ENCODE peak calls at places on chromosome 7, in ten cellular contexts. K is lung microvascular endothelial cell; R is adrenal gland; F is caudate nucleus; I is AG08396; S is effector memory CD8-positive, alpha-beta T cell; O is RWPE1; M is stimulated activated CD4-positive, alpha-beta T cell treated with anti-CD3 and anti-CD28 coated beads, Interleukin-2, amount 100 ng/mL, for 48 hours; Q is left cardiac atrium; C is GM12891. L is an unnamed sample.

GRCh38 chr7:14690075-14690474 is 212.5 kb downstream of the DGKB start:
- DNase-seq in K (no peak), R (no peak), F (no peak), I (no peak), S (no peak), O (no peak), M (no peak), Q (no peak), C (no peak), L (no peak)

GRCh38 chr7:134557391-134557790 is 8.5 kb downstream of the AKR1B15 start:
- DNase-seq in K (no peak), R (no peak), F (no peak), I (no peak), S (no peak), O (no peak), M (no peak), Q (no peak), C (no peak), L (no peak)

GRCh38 chr7:17696422-17696821 is 243.9 kb downstream of the SNX13 start:
- DNase-seq in K (no peak), R (no peak), F (no peak), I (peak), S (no peak), O (peak), M (no peak), Q (peak), C (no peak), L (no peak)

GRCh38 chr7:22860784-22861482 is 38.3 kb upstream of the TOMM7 start:
- DNase-seq in K (peak), R (no peak), F (no peak), I (no peak), S (peak), O (no peak), M (no peak), Q (no peak), C (no peak), L (no peak)

GRCh38 chr7:12685550-12685949 is 1.9 kb upstream of the ARL4A start:
- DNase-seq in K (peak), R (no peak), F (no peak), I (peak), S (peak), O (no peak), M (peak), Q (peak), C (no peak), L (peak)

GRCh38 chr7:4097001-4097609 is 585.0 kb upstream of the FOXK1 start:
- DNase-seq in K (no peak), R (no peak), F (no peak), I (no peak), S (no peak), O (no peak), M (no peak), Q (no peak), C (no peak), L (no peak)

GRCh38 chr7:75891815-75892411 is 13.1 kb downstream of the RHBDD2 start:
- DNase-seq in K (no peak), R (no peak), F (no peak), I (no peak), S (no peak), O (no peak), M (no peak), Q (no peak), C (no peak), L (no peak)

GRCh38 chr7:31748084-31748483 is 61.1 kb downstream of the PPP1R17 start:
- DNase-seq in K (no peak), R (no peak), F (no peak), I (no peak), S (no peak), O (peak), M (no peak), Q (no peak), C (no peak), L (no peak)

GRCh38 chr7:44411306-44411705 is 79.2 kb downstream of the NUDCD3 start:
- DNase-seq in K (no peak), R (no peak), F (no peak), I (no peak), S (no peak), O (no peak), M (no peak), Q (no peak), C (no peak), L (no peak)

GRCh38 chr7:118195837-118196474 is 12.0 kb downstream of the LSM8 start:
- DNase-seq in K (peak), R (peak), F (no peak), I (peak), S (peak), O (peak), M (peak), Q (peak), C (no peak), L (peak)

GRCh38 chr7:77391230-77391629 is 24.9 kb downstream of the GSAP start:
- DNase-seq in K (no peak), R (no peak), F (no peak), I (no peak), S (no peak), O (no peak), M (no peak), Q (no peak), C (no peak), L (no peak)

GRCh38 chr7:732094-732541 is 5.0 kb upstream of the PRKAR1B start:
- DNase-seq in K (peak), R (peak), F (no peak), I (no peak), S (no peak), O (peak), M (no peak), Q (peak), C (no peak), L (no peak)

GRCh38 chr7:107133396-107133795 is 35.4 kb upstream of the HBP1 start:
- DNase-seq in K (no peak), R (no peak), F (no peak), I (no peak), S (no peak), O (no peak), M (no peak), Q (no peak), C (no peak), L (no peak)

GRCh38 chr7:146510088-146510680 is 393.6 kb downstream of the CNTNAP2 start:
- DNase-seq in K (no peak), R (no peak), F (no peak), I (no peak), S (no peak), O (no peak), M (no peak), Q (no peak), C (no peak), L (no peak)

GRCh38 chr7:143519411-143520131 is 41.9 kb downstream of the TAS2R41 start:
- DNase-seq in K (peak), R (no peak), F (no peak), I (no peak), S (no peak), O (no peak), M (no peak), Q (peak), C (no peak), L (no peak)

GRCh38 chr7:117908031-117908795 is 35.0 kb upstream of the CTTNBP2 start:
- DNase-seq in K (no peak), R (no peak), F (no peak), I (no peak), S (no peak), O (no peak), M (no peak), Q (no peak), C (no peak), L (no peak)

GRCh38 chr7:114088541-114088940 is 169.7 kb upstream of the PPP1R3A start:
- DNase-seq in K (no peak), R (no peak), F (no peak), I (no peak), S (no peak), O (no peak), M (no peak), Q (no peak), C (no peak), L (no peak)

GRCh38 chr7:21851445-21852043 is 94.2 kb downstream of the CDCA7L start:
- DNase-seq in K (peak), R (no peak), F (no peak), I (no peak), S (no peak), O (no peak), M (no peak), Q (no peak), C (no peak), L (no peak)

GRCh38 chr7:139982927-139983925 is 79.5 kb downstream of the PARP12 start:
- DNase-seq in K (no peak), R (no peak), F (no peak), I (peak), S (no peak), O (no peak), M (no peak), Q (no peak), C (no peak), L (no peak)

GRCh38 chr7:77569514-77570232 is 32.6 kb downstream of the PTPN12 start:
- DNase-seq in K (peak), R (no peak), F (no peak), I (no peak), S (no peak), O (no peak), M (no peak), Q (no peak), C (no peak), L (no peak)

L was measured in iPS DF 6.9.